ENCODE peak calls at places on chromosomes 2 and 18, in seven cellular contexts. One of them, this sample, is unnamed.

GRCh38 chr18:79896746-79897145 is 54.7 kb downstream of the SLC66A2 start:
- DNase-seq in HepG2: no peak
- DNase-seq in SK-N-SH: no peak
- DNase-seq in K562: no peak
- DNase-seq in H1: no peak
- DNase-seq in GM12878: no peak
- DNase-seq in A549: no peak
- DNase-seq in this sample: peak; percentile 1

GRCh38 chr2:47002480-47003381 is 87.1 kb upstream of the MCFD2 start:
- DNase-seq in A549: no peak
- DNase-seq in K562: no peak
- DNase-seq in HepG2: no peak
- DNase-seq in H1: no peak
- DNase-seq in GM12878: no peak
- DNase-seq in SK-N-SH: peak; percentile 90
- DNase-seq in this sample: no peak

GRCh38 chr2:197672494-197672893 is 2.9 kb downstream of the RFTN2 start:
- DNase-seq in HepG2: no peak
- DNase-seq in GM12878: no peak
- DNase-seq in SK-N-SH: no peak
- DNase-seq in H1: no peak
- DNase-seq in A549: no peak
- DNase-seq in K562: no peak
- DNase-seq in this sample: no peak

GRCh38 chr2:164837807-164838206 is 3.8 kb downstream of the COBLL1 start:
- DNase-seq in SK-N-SH: no peak
- DNase-seq in A549: no peak
- DNase-seq in GM12878: no peak
- DNase-seq in HepG2: no peak
- DNase-seq in K562: no peak
- DNase-seq in H1: no peak
- DNase-seq in this sample: no peak

GRCh38 chr2:40150206-40150765 is 301.6 kb downstream of the SLC8A1 start:
- DNase-seq in HepG2: no peak
- DNase-seq in A549: no peak
- DNase-seq in SK-N-SH: no peak
- DNase-seq in H1: no peak
- DNase-seq in K562: no peak
- DNase-seq in GM12878: no peak
- DNase-seq in this sample: no peak

GRCh38 chr2:214808961-214809750 is at the start of gene BARD1:
- DNase-seq in A549: peak; percentile 49
- DNase-seq in H1: no peak
- DNase-seq in SK-N-SH: peak; percentile 51
- DNase-seq in K562: peak; percentile 17
- DNase-seq in GM12878: no peak
- DNase-seq in HepG2: peak; percentile 40
- DNase-seq in this sample: peak; percentile 43

GRCh38 chr2:96340493-96341414 is 5.2 kb downstream of the NCAPH start:
- DNase-seq in H1: no peak
- DNase-seq in GM12878: no peak
- DNase-seq in HepG2: no peak
- DNase-seq in SK-N-SH: no peak
- DNase-seq in K562: no peak
- DNase-seq in A549: no peak
- DNase-seq in this sample: peak; percentile 64

GRCh38 chr2:175002547-175003274 is 2.5 kb downstream of the CHN1 start:
- DNase-seq in K562: no peak
- DNase-seq in HepG2: no peak
- DNase-seq in SK-N-SH: no peak
- DNase-seq in A549: no peak
- DNase-seq in GM12878: no peak
- DNase-seq in H1: no peak
- DNase-seq in this sample: no peak

GRCh38 chr2:117814417-117815264 is at the start of gene DDX18:
- DNase-seq in H1: peak; percentile 89
- DNase-seq in HepG2: peak; percentile 99
- DNase-seq in GM12878: peak; percentile 93
- DNase-seq in A549: peak; percentile 98
- DNase-seq in K562: peak; percentile 85
- DNase-seq in SK-N-SH: peak; percentile 88
- DNase-seq in this sample: peak; percentile 97

GRCh38 chr2:17757321-17757720 is 3.4 kb downstream of the GEN1 start:
- DNase-seq in K562: no peak
- DNase-seq in SK-N-SH: no peak
- DNase-seq in H1: no peak
- DNase-seq in A549: peak; percentile 63
- DNase-seq in HepG2: peak; percentile 89
- DNase-seq in GM12878: no peak
- DNase-seq in this sample: peak; percentile 20

GRCh38 chr2:20917724-20918572 is 95.0 kb upstream of the LDAH start:
- DNase-seq in K562: no peak
- DNase-seq in HepG2: no peak
- DNase-seq in SK-N-SH: no peak
- DNase-seq in H1: no peak
- DNase-seq in GM12878: no peak
- DNase-seq in A549: no peak
- DNase-seq in this sample: peak; percentile 34

GRCh38 chr2:203685789-203686433 is 20.5 kb upstream of the CD28 start:
- DNase-seq in A549: no peak
- DNase-seq in HepG2: no peak
- DNase-seq in SK-N-SH: no peak
- DNase-seq in GM12878: no peak
- DNase-seq in H1: no peak
- DNase-seq in K562: no peak
- DNase-seq in this sample: no peak

GRCh38 chr2:69998761-69999160 is 37.3 kb upstream of the ASPRV1 start:
- DNase-seq in K562: no peak
- DNase-seq in A549: no peak
- DNase-seq in HepG2: no peak
- DNase-seq in H1: no peak
- DNase-seq in GM12878: no peak
- DNase-seq in SK-N-SH: no peak
- DNase-seq in this sample: no peak

GRCh38 chr2:110977388-110977787 is 143.3 kb upstream of the BCL2L11 start:
- DNase-seq in HepG2: no peak
- DNase-seq in K562: no peak
- DNase-seq in H1: no peak
- DNase-seq in GM12878: no peak
- DNase-seq in A549: no peak
- DNase-seq in SK-N-SH: no peak
- DNase-seq in this sample: no peak

GRCh38 chr2:88967844-88968243 is 276.4 kb downstream of the RPIA start:
- DNase-seq in K562: no peak
- DNase-seq in A549: peak; percentile 38
- DNase-seq in H1: no peak
- DNase-seq in GM12878: no peak
- DNase-seq in HepG2: peak; percentile 15
- DNase-seq in SK-N-SH: no peak
- DNase-seq in this sample: no peak

GRCh38 chr2:193738892-193739291 is 1544.2 kb upstream of the TMEFF2 start:
- DNase-seq in HepG2: no peak
- DNase-seq in A549: no peak
- DNase-seq in SK-N-SH: no peak
- DNase-seq in H1: no peak
- DNase-seq in K562: no peak
- DNase-seq in GM12878: no peak
- DNase-seq in this sample: no peak

DNA sequence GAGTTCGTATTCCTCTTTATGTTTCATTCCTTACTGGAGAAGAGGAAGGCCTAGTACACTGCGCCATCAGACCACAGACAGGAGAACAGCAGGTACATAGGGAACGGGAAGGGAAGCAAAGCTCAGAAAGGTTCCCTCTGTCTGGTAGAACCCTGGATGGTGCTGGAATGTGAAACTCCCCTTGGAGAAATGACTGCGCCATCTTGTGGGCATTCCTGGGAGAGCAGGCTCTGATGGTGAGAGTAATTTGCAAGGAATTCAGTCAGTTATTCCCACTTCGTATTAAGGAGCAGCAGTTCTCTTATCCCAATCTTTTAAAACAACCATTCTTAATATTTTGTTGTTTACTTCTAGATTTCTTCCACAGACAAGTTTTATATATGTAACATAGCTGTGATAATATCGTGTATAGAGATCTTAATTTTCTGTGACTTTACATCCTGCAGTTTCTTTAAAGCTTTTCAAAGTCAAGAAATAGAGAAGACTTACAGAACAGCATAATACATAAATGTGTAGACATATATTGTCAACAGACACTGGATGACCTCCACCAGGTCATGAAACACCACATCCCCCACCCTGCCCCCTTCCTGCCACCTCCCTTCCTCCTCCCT is 83.8 kb downstream of the ARHGEF4 start:
- DNase-seq in GM12878: peak; percentile 3
- DNase-seq in HepG2: peak; percentile 62
- DNase-seq in H1: peak; percentile 74
- DNase-seq in SK-N-SH: peak; percentile 87
- DNase-seq in K562: peak; percentile 75
- DNase-seq in A549: peak; percentile 71
- DNase-seq in this sample: peak; percentile 64
- TF ChIP-seq RFX5 in GM12878: no peak
- TF ChIP-seq RFX5 in HepG2: no peak
- TF ChIP-seq RFX5 in H1: no peak
- TF ChIP-seq RFX5 in SK-N-SH: no peak
- TF ChIP-seq RFX5 in K562: no peak
- TF ChIP-seq RFX5 in A549: no peak
- TF ChIP-seq RFX5 in this sample: no peak

GRCh38 chr2:188609321-188610049 is 317.8 kb downstream of the GULP1 start:
- DNase-seq in A549: no peak
- DNase-seq in SK-N-SH: no peak
- DNase-seq in GM12878: no peak
- DNase-seq in H1: no peak
- DNase-seq in HepG2: no peak
- DNase-seq in K562: no peak
- DNase-seq in this sample: peak; percentile 40
- TF ChIP-seq RFX5 in A549: no peak
- TF ChIP-seq RFX5 in SK-N-SH: no peak
- TF ChIP-seq RFX5 in GM12878: no peak
- TF ChIP-seq RFX5 in H1: no peak
- TF ChIP-seq RFX5 in HepG2: no peak
- TF ChIP-seq RFX5 in K562: no peak
- TF ChIP-seq RFX5 in this sample: no peak

GRCh38 chr2:196413821-196414274 is 225.7 kb upstream of the CCDC150 start:
- DNase-seq in GM12878: peak; percentile 73
- DNase-seq in K562: no peak
- DNase-seq in HepG2: no peak
- DNase-seq in H1: no peak
- DNase-seq in SK-N-SH: no peak
- DNase-seq in A549: no peak
- DNase-seq in this sample: no peak
- TF ChIP-seq RFX5 in GM12878: peak; percentile 94
- TF ChIP-seq RFX5 in K562: no peak
- TF ChIP-seq RFX5 in HepG2: no peak
- TF ChIP-seq RFX5 in H1: no peak
- TF ChIP-seq RFX5 in SK-N-SH: no peak
- TF ChIP-seq RFX5 in A549: no peak
- TF ChIP-seq RFX5 in this sample: no peak

DNA sequence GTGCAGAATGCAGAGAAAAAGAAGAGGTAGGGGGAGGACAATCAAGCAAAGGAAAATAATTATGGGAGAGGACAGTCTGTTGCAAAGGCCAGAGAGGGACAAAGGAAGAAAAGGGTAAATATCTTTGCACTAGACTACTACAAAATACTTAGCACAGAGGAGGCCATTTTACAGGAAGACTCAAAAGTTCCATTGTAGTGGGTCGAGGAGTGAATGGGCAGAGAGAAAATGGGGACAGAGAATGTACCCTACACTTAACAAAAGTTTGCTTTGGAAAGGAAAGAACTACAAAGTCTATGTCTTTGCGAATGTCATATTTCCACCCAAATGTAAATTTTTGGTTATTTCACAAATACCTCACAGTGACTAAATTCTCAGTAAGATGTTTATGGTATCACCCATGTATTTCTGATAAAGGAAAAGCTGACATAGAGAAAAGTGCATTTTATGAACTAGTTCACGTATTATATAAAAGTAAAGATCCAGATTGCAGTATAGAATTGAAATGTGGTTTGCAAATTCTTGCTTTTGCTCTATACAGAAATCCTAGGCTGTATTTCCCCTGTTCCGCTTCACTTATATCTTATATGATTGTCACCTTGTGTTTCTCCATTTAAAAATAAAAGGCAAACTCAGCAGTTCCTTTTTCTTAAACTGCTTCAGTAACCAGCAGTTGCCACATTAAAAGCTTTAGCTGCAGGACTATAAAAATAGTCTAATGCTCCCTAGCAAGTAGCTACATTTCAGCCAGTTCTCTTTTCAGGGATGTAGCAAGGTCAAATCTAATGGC is 79.6 kb upstream of the CYTIP start:
- DNase-seq in SK-N-SH: no peak
- DNase-seq in K562: no peak
- DNase-seq in HepG2: no peak
- DNase-seq in A549: no peak
- DNase-seq in H1: no peak
- DNase-seq in GM12878: no peak
- DNase-seq in this sample: no peak
- TF ChIP-seq RFX5 in SK-N-SH: no peak
- TF ChIP-seq RFX5 in K562: no peak
- TF ChIP-seq RFX5 in HepG2: no peak
- TF ChIP-seq RFX5 in A549: no peak
- TF ChIP-seq RFX5 in H1: no peak
- TF ChIP-seq RFX5 in GM12878: no peak
- TF ChIP-seq RFX5 in this sample: no peak

DNA sequence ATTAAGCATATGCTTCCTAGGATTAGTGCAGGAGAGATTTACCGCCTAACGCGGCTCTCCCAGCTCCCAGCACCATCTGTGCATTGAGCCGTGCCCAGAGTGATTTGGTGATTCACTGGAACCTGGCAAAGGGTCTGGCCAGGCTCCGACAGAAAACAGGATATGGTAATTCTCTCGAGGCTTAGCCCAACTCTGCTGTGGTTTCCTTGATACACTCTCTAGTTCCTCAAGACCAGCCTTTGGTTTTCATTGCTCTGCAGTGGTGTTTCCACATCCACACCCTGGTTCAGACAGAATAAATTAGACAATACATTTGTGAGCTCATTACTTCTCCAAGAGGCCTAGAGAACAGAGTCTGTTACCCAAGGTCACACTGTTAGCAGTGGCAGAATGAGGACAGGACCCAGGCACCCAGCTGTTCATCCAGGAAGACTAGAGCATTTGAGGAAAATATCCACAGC is 23.0 kb upstream of the SMAD2 start:
- DNase-seq in HepG2: no peak
- DNase-seq in H1: no peak
- DNase-seq in SK-N-SH: no peak
- DNase-seq in A549: no peak
- DNase-seq in K562: no peak
- DNase-seq in GM12878: no peak
- DNase-seq in this sample: no peak
- TF ChIP-seq RFX5 in HepG2: no peak
- TF ChIP-seq RFX5 in H1: no peak
- TF ChIP-seq RFX5 in SK-N-SH: no peak
- TF ChIP-seq RFX5 in A549: no peak
- TF ChIP-seq RFX5 in K562: no peak
- TF ChIP-seq RFX5 in GM12878: no peak
- TF ChIP-seq RFX5 in this sample: no peak